ENCODE peak calls at places on chromosomes 3 and 15, in six cellular contexts. One of them, this sample, is unnamed.

GRCh38 chr3:28575748-28576589 is 227.3 kb upstream of the AZI2 start:
- DNase-seq in GM23248: peak; percentile 69
- DNase-seq in mucosa of gallbladder: no peak
- DNase-seq in SW480: no peak
- DNase-seq in A549: no peak
- DNase-seq in RPMI7951: no peak
- DNase-seq in this sample: peak; percentile 62

GRCh38 chr15:36936652-36937051 is 163.7 kb downstream of the MEIS2 start:
- DNase-seq in GM23248: peak; percentile 35
- DNase-seq in RPMI7951: no peak
- DNase-seq in SW480: no peak
- DNase-seq in mucosa of gallbladder: no peak
- DNase-seq in A549: no peak
- DNase-seq in this sample: no peak

GRCh38 chr3:414063-414462 is 217.5 kb downstream of the CHL1 start:
- DNase-seq in GM23248: peak; percentile 36
- DNase-seq in SW480: peak; percentile 37
- DNase-seq in mucosa of gallbladder: no peak
- DNase-seq in RPMI7951: no peak
- DNase-seq in A549: peak; percentile 14
- DNase-seq in this sample: no peak

GRCh38 chr3:58346368-58346767 is 13.7 kb downstream of the PXK start:
- DNase-seq in RPMI7951: no peak
- DNase-seq in GM23248: no peak
- DNase-seq in mucosa of gallbladder: no peak
- DNase-seq in A549: no peak
- DNase-seq in SW480: no peak
- DNase-seq in this sample: no peak

GRCh38 chr15:68517285-68517711 is 61.5 kb upstream of the CORO2B start:
- DNase-seq in GM23248: peak; percentile 61
- DNase-seq in SW480: no peak
- DNase-seq in A549: peak; percentile 24
- DNase-seq in mucosa of gallbladder: no peak
- DNase-seq in RPMI7951: peak; percentile 72
- DNase-seq in this sample: peak; percentile 39

GRCh38 chr3:133535971-133536634 is 37.4 kb upstream of the CDV3 start:
- DNase-seq in A549: peak; percentile 69
- DNase-seq in GM23248: peak; percentile 96
- DNase-seq in RPMI7951: peak; percentile 83
- DNase-seq in mucosa of gallbladder: no peak
- DNase-seq in SW480: no peak
- DNase-seq in this sample: peak; percentile 52

GRCh38 chr3:105836533-105836932 is 32.3 kb downstream of the CBLB start:
- DNase-seq in SW480: no peak
- DNase-seq in mucosa of gallbladder: no peak
- DNase-seq in RPMI7951: peak; percentile 40
- DNase-seq in GM23248: peak; percentile 91
- DNase-seq in A549: no peak
- DNase-seq in this sample: no peak

GRCh38 chr15:31271706-31272557 is 54.7 kb upstream of the KLF13 start:
- DNase-seq in SW480: no peak
- DNase-seq in A549: no peak
- DNase-seq in GM23248: no peak
- DNase-seq in RPMI7951: no peak
- DNase-seq in mucosa of gallbladder: no peak
- DNase-seq in this sample: no peak

GRCh38 chr3:34504755-34505154 is 706.3 kb downstream of the PDCD6IP start:
- DNase-seq in mucosa of gallbladder: no peak
- DNase-seq in RPMI7951: no peak
- DNase-seq in GM23248: no peak
- DNase-seq in SW480: no peak
- DNase-seq in A549: no peak
- DNase-seq in this sample: no peak

GRCh38 chr3:155416500-155417118 is 123.1 kb upstream of the STRIT1 start:
- DNase-seq in mucosa of gallbladder: no peak
- DNase-seq in SW480: no peak
- DNase-seq in RPMI7951: peak; percentile 81
- DNase-seq in GM23248: peak; percentile 87
- DNase-seq in A549: peak; percentile 68
- DNase-seq in this sample: no peak

GRCh38 chr3:66386925-66387650 is 113.7 kb downstream of the LRIG1 start:
- DNase-seq in mucosa of gallbladder: no peak
- DNase-seq in RPMI7951: peak; percentile 85
- DNase-seq in SW480: no peak
- DNase-seq in GM23248: no peak
- DNase-seq in A549: no peak
- DNase-seq in this sample: no peak

GRCh38 chr3:45596290-45596791 is 1.8 kb downstream of the LIMD1 start:
- DNase-seq in SW480: no peak
- DNase-seq in mucosa of gallbladder: no peak
- DNase-seq in A549: no peak
- DNase-seq in RPMI7951: no peak
- DNase-seq in GM23248: no peak
- DNase-seq in this sample: no peak

GRCh38 chr15:99733268-99734039 is at the start of gene LYSMD4:
- DNase-seq in SW480: peak; percentile 94
- DNase-seq in GM23248: peak; percentile 97
- DNase-seq in A549: peak; percentile 94
- DNase-seq in RPMI7951: peak; percentile 93
- DNase-seq in mucosa of gallbladder: peak; percentile 98
- DNase-seq in this sample: peak; percentile 99

GRCh38 chr3:54780336-54780735 is 147.5 kb downstream of the LRTM1 start:
- DNase-seq in mucosa of gallbladder: no peak
- DNase-seq in A549: no peak
- DNase-seq in SW480: no peak
- DNase-seq in GM23248: no peak
- DNase-seq in RPMI7951: no peak
- DNase-seq in this sample: no peak

GRCh38 chr3:61638721-61639120 is 77.3 kb downstream of the PTPRG start:
- DNase-seq in A549: no peak
- DNase-seq in SW480: no peak
- DNase-seq in GM23248: peak; percentile 51
- DNase-seq in mucosa of gallbladder: no peak
- DNase-seq in RPMI7951: peak; percentile 19
- DNase-seq in this sample: no peak

GRCh38 chr15:68385671-68386586 is 46.0 kb downstream of the ITGA11 start:
- DNase-seq in SW480: no peak
- DNase-seq in RPMI7951: no peak
- DNase-seq in A549: no peak
- DNase-seq in mucosa of gallbladder: peak; percentile 8
- DNase-seq in GM23248: no peak
- DNase-seq in this sample: no peak

GRCh38 chr15:81942655-81943054 is 103.2 kb downstream of the MEX3B start:
- DNase-seq in RPMI7951: no peak
- DNase-seq in GM23248: no peak
- DNase-seq in A549: no peak
- DNase-seq in mucosa of gallbladder: no peak
- DNase-seq in SW480: no peak
- DNase-seq in this sample: no peak

GRCh38 chr3:125367403-125368230 is 7.5 kb downstream of the ZNF148 start:
- DNase-seq in A549: no peak
- DNase-seq in SW480: no peak
- DNase-seq in mucosa of gallbladder: no peak
- DNase-seq in RPMI7951: no peak
- DNase-seq in GM23248: peak; percentile 85
- DNase-seq in this sample: no peak

GRCh38 chr3:194974468-194975135 is 288.9 kb downstream of the FAM43A start:
- DNase-seq in A549: no peak
- DNase-seq in mucosa of gallbladder: no peak
- DNase-seq in RPMI7951: no peak
- DNase-seq in GM23248: no peak
- DNase-seq in SW480: no peak
- DNase-seq in this sample: no peak

GRCh38 chr3:194688207-194688711 is 2.6 kb downstream of the FAM43A start:
- DNase-seq in SW480: no peak
- DNase-seq in mucosa of gallbladder: no peak
- DNase-seq in GM23248: peak; percentile 30
- DNase-seq in RPMI7951: no peak
- DNase-seq in A549: no peak
- DNase-seq in this sample: peak; percentile 14

GRCh38 chr3:28124882-28125281 is 116.5 kb upstream of the CMC1 start:
- DNase-seq in A549: no peak
- DNase-seq in RPMI7951: no peak
- DNase-seq in SW480: no peak
- DNase-seq in mucosa of gallbladder: no peak
- DNase-seq in GM23248: no peak
- DNase-seq in this sample: no peak

GRCh38 chr3:143793971-143794370 is 54.3 kb downstream of the SLC9A9 start:
- DNase-seq in mucosa of gallbladder: no peak
- DNase-seq in RPMI7951: no peak
- DNase-seq in GM23248: no peak
- DNase-seq in A549: no peak
- DNase-seq in SW480: no peak
- DNase-seq in this sample: no peak

GRCh38 chr15:76763554-76763953 is 141.6 kb downstream of the SCAPER start:
- DNase-seq in RPMI7951: no peak
- DNase-seq in A549: no peak
- DNase-seq in mucosa of gallbladder: no peak
- DNase-seq in GM23248: no peak
- DNase-seq in SW480: no peak
- DNase-seq in this sample: no peak

GRCh38 chr3:31132132-31132769 is 237.8 kb upstream of the GADL1 start:
- DNase-seq in GM23248: peak; percentile 67
- DNase-seq in A549: peak; percentile 37
- DNase-seq in SW480: peak; percentile 44
- DNase-seq in RPMI7951: peak; percentile 67
- DNase-seq in mucosa of gallbladder: no peak
- DNase-seq in this sample: no peak

GRCh38 chr15:50066202-50066601 is 52.8 kb downstream of the ATP8B4 start:
- DNase-seq in RPMI7951: peak; percentile 74
- DNase-seq in A549: peak; percentile 64
- DNase-seq in GM23248: peak; percentile 74
- DNase-seq in mucosa of gallbladder: no peak
- DNase-seq in SW480: no peak
- DNase-seq in this sample: no peak

GRCh38 chr3:30952786-30953185 is 58.3 kb upstream of the GADL1 start:
- DNase-seq in GM23248: peak; percentile 63
- DNase-seq in SW480: no peak
- DNase-seq in A549: no peak
- DNase-seq in RPMI7951: peak; percentile 27
- DNase-seq in mucosa of gallbladder: no peak
- DNase-seq in this sample: no peak